ENCODE peak calls at places on chromosomes 4 and X, in nine cellular contexts. V is H54, B is tibial nerve, R is body of pancreas, J is K562, I is heart left ventricle, N is endothelial cell of umbilical vein, K is IMR-90, L is breast epithelium. X is an unnamed sample.

GRCh38 chr4:81470456-81471327 is 1.0 kb downstream of the RASGEF1B start:
- DNase-seq in R (peak; percentile 69), L (peak; percentile 37), I (peak; percentile 67), J (no peak), K (no peak), V (no peak), B (peak; percentile 29), N (peak; percentile 1), X (peak; percentile 63)

GRCh38 chrX:45505214-45505613 is 304.5 kb upstream of the DIPK2B start:
- DNase-seq in R (no peak), K (peak; percentile 75), J (no peak), N (peak; percentile 92), V (no peak), B (no peak), I (no peak), L (no peak), X (no peak)

GRCh38 chrX:151384807-151385206 is 12.2 kb upstream of the VMA21 start:
- DNase-seq in J (no peak), I (no peak), V (no peak), L (no peak), N (no peak), K (no peak), R (no peak), B (no peak), X (no peak)

GRCh38 chr4:22897520-22898108 is 204.9 kb downstream of the GBA3 start:
- DNase-seq in J (peak; percentile 40), V (peak; percentile 5), K (peak; percentile 5), B (no peak), R (peak; percentile 4), N (peak; percentile 2), L (no peak), I (no peak), X (peak; percentile 3)

GRCh38 chrX:75522565-75523411 is at the start of gene ZDHHC15:
- DNase-seq in B (peak; percentile 14), J (no peak), K (no peak), I (peak; percentile 46), L (no peak), R (peak; percentile 62), V (no peak), N (peak; percentile 0), X (no peak)

GRCh38 chrX:71533850-71534515 is 1.1 kb downstream of the OGT start:
- DNase-seq in L (peak; percentile 19), K (peak; percentile 32), N (peak; percentile 52), V (no peak), J (peak; percentile 59), I (peak; percentile 49), B (peak; percentile 16), R (peak; percentile 16), X (peak; percentile 68)

GRCh38 chr4:148857973-148858534 is 415.8 kb upstream of the NR3C2 start:
- DNase-seq in N (no peak), R (no peak), B (no peak), J (no peak), I (no peak), V (no peak), K (no peak), L (no peak), X (no peak)

GRCh38 chrX:26376037-26376708 is 160.2 kb downstream of the MAGEB5 start:
- DNase-seq in J (no peak), B (no peak), K (no peak), V (no peak), L (no peak), R (peak; percentile 26), N (no peak), I (no peak), X (no peak)

GRCh38 chr4:130393246-130394041 is 1297.5 kb downstream of the C4orf33 start:
- DNase-seq in K (peak; percentile 60), I (no peak), J (no peak), V (no peak), L (no peak), R (no peak), N (peak; percentile 19), B (no peak), X (no peak)

GRCh38 chrX:83008415-83008814 is 499.7 kb upstream of the POU3F4 start:
- DNase-seq in N (no peak), J (peak; percentile 8), V (no peak), B (no peak), R (no peak), L (no peak), I (no peak), K (no peak), X (peak; percentile 4)

GRCh38 chrX:19975862-19976261 is 15.0 kb downstream of the BCLAF3 start:
- DNase-seq in J (no peak), N (no peak), R (no peak), I (no peak), B (no peak), L (no peak), K (no peak), V (no peak), X (no peak)

GRCh38 chr4:19857405-19857804 is 394.3 kb upstream of the SLIT2 start:
- DNase-seq in B (no peak), L (no peak), J (no peak), V (no peak), K (peak; percentile 58), I (no peak), N (peak; percentile 21), R (no peak), X (no peak)

GRCh38 chr4:96993528-96993927 is 1149.7 kb downstream of the STPG2 start:
- DNase-seq in R (no peak), L (no peak), I (no peak), K (no peak), N (no peak), V (no peak), B (no peak), J (no peak), X (no peak)

GRCh38 chr4:182478475-182478874 is 235.3 kb downstream of the TENM3 start:
- DNase-seq in B (no peak), K (peak; percentile 59), I (no peak), V (peak; percentile 1), L (no peak), R (no peak), J (peak; percentile 22), N (peak; percentile 55), X (peak; percentile 7)

DNA sequence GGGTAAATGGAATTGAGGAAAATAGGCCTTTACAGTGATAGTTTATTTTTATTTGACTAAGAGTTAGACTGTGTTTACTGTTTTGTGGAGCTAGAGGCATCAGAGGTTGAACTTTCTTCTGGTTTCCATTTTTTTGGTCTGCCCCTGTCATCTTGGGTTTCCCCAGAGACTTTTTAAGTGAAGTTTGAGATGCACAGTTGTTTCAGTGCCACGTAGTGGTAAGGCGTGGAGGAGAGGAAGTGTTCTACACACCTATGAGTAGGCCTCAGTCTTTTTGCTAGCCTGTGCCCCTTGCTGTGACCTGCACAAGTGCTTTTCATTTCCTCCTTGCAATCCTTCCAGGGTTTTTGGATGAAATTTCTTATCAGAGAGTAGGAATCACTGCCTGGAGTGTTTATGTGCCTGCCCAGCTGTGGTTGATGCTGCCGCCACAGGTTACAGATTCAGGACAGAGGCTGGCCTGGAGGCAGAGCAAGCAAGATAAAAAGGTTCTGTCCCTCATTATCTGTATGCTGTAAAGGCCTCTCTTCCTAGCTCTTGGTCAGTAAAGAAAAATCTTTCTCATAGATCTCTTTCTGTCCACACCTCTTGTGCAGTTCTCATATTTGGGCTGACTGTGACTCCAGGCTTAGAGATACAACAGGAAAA is 12.5 kb upstream of the HSFX4 start:
- DNase-seq in K (peak; percentile 1), V (no peak), R (no peak), I (no peak), J (peak; percentile 19), L (no peak), N (no peak), B (no peak), X (no peak)
- TF ChIP-seq POLR2A in K (no peak), V (no peak), R (no peak), I (no peak), J (no peak), L (no peak), N (no peak), B (no peak), X (no peak)

GRCh38 chr4:77156912-77157858 is at the start of gene CCNG2:
- DNase-seq in V (peak; percentile 15), I (peak; percentile 90), R (peak; percentile 88), N (no peak), L (peak; percentile 87), J (peak; percentile 88), K (peak; percentile 94), B (peak; percentile 80), X (peak; percentile 92)
- TF ChIP-seq POLR2A in V (no peak), I (peak; percentile 43), R (no peak), N (peak; percentile 76), L (peak; percentile 51), J (no peak), K (peak; percentile 79), B (peak; percentile 67), X (peak; percentile 11)

DNA sequence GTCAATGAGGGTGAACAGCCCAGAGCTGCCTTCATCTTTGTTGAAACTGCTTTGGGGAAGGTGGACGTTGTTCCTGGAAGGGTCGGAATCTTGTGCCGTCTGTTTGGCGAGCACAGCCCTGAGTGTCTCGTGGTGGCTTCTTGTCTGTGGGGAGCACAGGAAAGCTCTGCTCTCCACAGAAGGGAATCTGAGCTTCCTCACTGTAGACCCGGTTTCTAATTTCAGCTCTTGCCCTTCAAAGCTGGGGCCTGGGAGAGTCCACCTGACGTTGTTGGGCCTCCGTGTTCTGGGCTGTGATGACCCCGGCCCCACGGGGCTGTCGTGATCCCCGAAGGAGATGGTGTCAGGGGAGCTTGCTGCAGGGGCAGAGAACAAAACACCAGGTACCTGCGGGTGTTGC is 47.5 kb downstream of the SORCS2 start:
- DNase-seq in V (no peak), K (no peak), R (no peak), L (no peak), B (no peak), N (no peak), J (no peak), I (no peak), X (no peak)
- TF ChIP-seq POLR2A in V (no peak), K (no peak), R (no peak), L (no peak), B (no peak), N (no peak), J (no peak), I (no peak), X (no peak)

GRCh38 chr4:153249199-153250154 is 45.2 kb downstream of the TRIM2 start:
- DNase-seq in K (peak; percentile 60), R (peak; percentile 85), L (peak; percentile 55), I (peak; percentile 76), V (peak; percentile 87), J (peak; percentile 62), B (peak; percentile 25), N (peak; percentile 78), X (peak; percentile 65)
- TF ChIP-seq POLR2A in K (no peak), R (peak; percentile 65), L (no peak), I (peak; percentile 24), V (peak; percentile 60), J (no peak), B (peak; percentile 34), N (no peak), X (no peak)

DNA sequence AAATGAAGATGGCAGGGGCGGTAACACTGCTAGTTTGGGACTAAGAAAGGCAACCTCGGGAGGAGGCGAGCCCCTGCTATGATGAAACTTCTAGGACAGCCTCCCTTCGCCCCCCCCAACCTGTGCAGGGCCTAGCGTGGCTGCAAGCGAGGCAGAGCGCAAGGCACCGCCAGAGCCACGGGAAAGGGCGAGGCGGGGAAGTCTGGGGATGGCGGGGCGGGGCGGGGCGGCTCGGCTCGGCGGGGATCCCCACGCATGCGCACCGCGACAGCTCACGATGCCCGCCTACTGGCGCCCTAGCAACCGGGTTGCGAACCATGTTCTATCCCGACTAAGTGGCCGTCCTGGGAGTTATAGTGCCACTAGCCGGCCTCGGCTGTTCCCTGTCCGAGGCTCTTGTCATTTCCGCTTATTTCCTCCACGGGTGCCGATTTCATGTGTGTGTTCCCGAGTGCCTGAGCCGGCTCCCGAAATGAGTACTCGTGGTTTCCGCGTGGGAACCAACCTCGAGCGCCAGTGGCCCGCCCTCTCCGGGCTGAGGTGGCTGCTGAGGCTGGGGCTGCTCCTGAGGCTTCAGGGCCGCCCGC is 28.7 kb upstream of the RBMX start:
- DNase-seq in B (peak; percentile 68), R (peak; percentile 76), J (peak; percentile 90), L (peak; percentile 69), V (peak; percentile 66), K (peak; percentile 45), N (peak; percentile 72), I (peak; percentile 80), X (peak; percentile 90)
- TF ChIP-seq POLR2A in B (no peak), R (no peak), J (no peak), L (no peak), V (no peak), K (no peak), N (no peak), I (no peak), X (no peak)

X was measured in erythroblast.